ENCODE peak calls at places on chromosome 10, in eight cellular contexts. H, M, C, K, X, N, E and L are unnamed samples.

GRCh38 chr10:112429654-112430230 is 17.0 kb downstream of the ZDHHC6 start:
- DNase-seq in H (no peak), M (no peak), C (no peak), K (no peak), X (no peak), N (no peak), E (no peak), L (no peak)

GRCh38 chr10:103888113-103888841 is 29.7 kb downstream of the STN1 start:
- DNase-seq in H (peak), M (peak), C (peak), K (peak), X (peak), N (peak), E (no peak), L (no peak)

GRCh38 chr10:124244256-124244877 is 151.0 kb upstream of the CHST15 start:
- DNase-seq in H (peak), M (no peak), C (no peak), K (no peak), X (no peak), N (no peak), E (no peak), L (no peak)

GRCh38 chr10:31526681-31527080 is 207.7 kb downstream of the ZEB1 start:
- DNase-seq in H (no peak), M (peak), C (no peak), K (no peak), X (no peak), N (no peak), E (no peak), L (no peak)

GRCh38 chr10:132389631-132390454 is 7.2 kb upstream of the PWWP2B start:
- DNase-seq in H (peak), M (peak), C (no peak), K (peak), X (no peak), N (peak), E (no peak), L (no peak)

GRCh38 chr10:46228076-46229071 is 58.4 kb upstream of the ANTXRL start:
- DNase-seq in H (peak), M (peak), C (peak), K (peak), X (peak), N (peak), E (peak), L (peak)

GRCh38 chr10:62866451-62866850 is 50.3 kb upstream of the EGR2 start:
- DNase-seq in H (no peak), M (no peak), C (no peak), K (no peak), X (no peak), N (no peak), E (no peak), L (no peak)

GRCh38 chr10:86261933-86262665 is 104.5 kb downstream of the GRID1 start:
- DNase-seq in H (peak), M (no peak), C (no peak), K (no peak), X (no peak), N (peak), E (peak), L (peak)

GRCh38 chr10:99754670-99755069 is 22.6 kb downstream of the CUTC start:
- DNase-seq in H (no peak), M (no peak), C (no peak), K (no peak), X (no peak), N (no peak), E (no peak), L (no peak)

GRCh38 chr10:132880148-132880981 is 62.0 kb downstream of the CFAP46 start:
- DNase-seq in H (peak), M (no peak), C (no peak), K (no peak), X (no peak), N (no peak), E (no peak), L (no peak)

GRCh38 chr10:84329094-84329611 is 764 bp downstream of the CCSER2 start:
- DNase-seq in H (no peak), M (no peak), C (peak), K (peak), X (no peak), N (peak), E (no peak), L (no peak)

GRCh38 chr10:7260412-7260900 is 150.4 kb downstream of the SFMBT2 start:
- DNase-seq in H (peak), M (peak), C (peak), K (peak), X (peak), N (peak), E (no peak), L (no peak)

GRCh38 chr10:49091450-49092210 is 23.7 kb downstream of the VSTM4 start:
- DNase-seq in H (no peak), M (no peak), C (no peak), K (no peak), X (no peak), N (no peak), E (peak), L (no peak)

GRCh38 chr10:93397020-93397419 is 85.1 kb downstream of the MYOF start:
- DNase-seq in H (no peak), M (no peak), C (no peak), K (peak), X (no peak), N (no peak), E (no peak), L (no peak)

GRCh38 chr10:124238367-124238766 is 145.0 kb upstream of the CHST15 start:
- DNase-seq in H (no peak), M (no peak), C (no peak), K (no peak), X (no peak), N (no peak), E (no peak), L (no peak)

GRCh38 chr10:86545097-86545496 is 23.5 kb upstream of the WAPL start:
- DNase-seq in H (no peak), M (no peak), C (peak), K (no peak), X (no peak), N (no peak), E (no peak), L (no peak)

GRCh38 chr10:131921191-131921590 is 20.4 kb downstream of the PPP2R2D start:
- DNase-seq in H (peak), M (no peak), C (no peak), K (no peak), X (no peak), N (no peak), E (no peak), L (peak)

GRCh38 chr10:623039-623438 is 66.4 kb downstream of the DIP2C start:
- DNase-seq in H (no peak), M (no peak), C (no peak), K (no peak), X (no peak), N (no peak), E (no peak), L (no peak)

GRCh38 chr10:623477-624311 is 65.8 kb downstream of the DIP2C start:
- DNase-seq in H (no peak), M (no peak), C (no peak), K (no peak), X (no peak), N (no peak), E (no peak), L (no peak)

GRCh38 chr10:620971-621370 is 68.5 kb downstream of the DIP2C start:
- DNase-seq in H (no peak), M (no peak), C (no peak), K (no peak), X (no peak), N (no peak), E (no peak), L (no peak)

GRCh38 chr10:621500-621899 is 68.0 kb downstream of the DIP2C start:
- DNase-seq in H (no peak), M (no peak), C (no peak), K (no peak), X (no peak), N (no peak), E (no peak), L (no peak)

DNA sequence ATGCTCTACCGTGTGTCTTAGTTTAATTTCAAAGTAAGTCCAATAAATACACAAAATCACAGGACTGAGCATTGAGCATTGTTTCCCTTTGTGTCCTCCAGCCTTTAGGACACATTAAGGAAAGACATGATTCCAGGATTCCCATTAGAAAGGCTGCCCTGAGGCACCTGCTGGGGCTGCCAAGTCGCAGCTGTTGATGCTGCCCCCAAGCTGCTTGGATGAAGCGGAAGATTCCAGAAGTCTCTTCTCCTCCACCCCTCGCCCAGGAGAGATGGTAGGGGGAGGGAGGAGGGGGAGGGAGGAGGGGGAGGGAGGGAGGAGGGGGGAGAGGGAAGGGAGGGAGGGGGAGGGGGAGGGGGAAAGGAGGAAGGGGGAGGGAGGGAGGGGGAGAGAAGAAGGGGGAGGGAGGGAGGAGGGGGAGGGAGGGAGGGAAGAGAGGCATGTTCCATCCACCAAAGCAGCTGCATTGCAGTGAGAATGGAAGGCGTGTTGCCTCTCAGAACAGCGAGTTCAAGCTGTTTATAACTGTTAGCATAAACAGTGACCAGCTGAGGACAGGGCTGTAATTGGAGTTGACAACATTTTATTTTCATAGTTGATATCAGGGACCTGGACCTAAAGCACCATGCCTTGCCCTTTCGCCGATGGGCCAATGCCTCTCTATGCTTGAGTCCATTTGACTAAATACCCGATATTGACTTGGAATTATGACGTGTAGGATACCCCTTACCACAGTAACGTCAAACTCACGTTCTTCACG is 67.3 kb downstream of the DIP2C start:
- DNase-seq in H (no peak), M (no peak), C (no peak), K (peak), X (no peak), N (no peak), E (no peak), L (no peak)
- H3K27ac ChIP-seq in H (peak), M (peak), C (no peak), K (no peak), X (no peak), N (no peak), E (no peak), L (peak)

GRCh38 chr10:9926003-9926402 is 1091.7 kb upstream of the CELF2 start:
- DNase-seq in H (no peak), M (no peak), C (no peak), K (no peak), X (no peak), N (no peak), E (no peak), L (no peak)

DNA sequence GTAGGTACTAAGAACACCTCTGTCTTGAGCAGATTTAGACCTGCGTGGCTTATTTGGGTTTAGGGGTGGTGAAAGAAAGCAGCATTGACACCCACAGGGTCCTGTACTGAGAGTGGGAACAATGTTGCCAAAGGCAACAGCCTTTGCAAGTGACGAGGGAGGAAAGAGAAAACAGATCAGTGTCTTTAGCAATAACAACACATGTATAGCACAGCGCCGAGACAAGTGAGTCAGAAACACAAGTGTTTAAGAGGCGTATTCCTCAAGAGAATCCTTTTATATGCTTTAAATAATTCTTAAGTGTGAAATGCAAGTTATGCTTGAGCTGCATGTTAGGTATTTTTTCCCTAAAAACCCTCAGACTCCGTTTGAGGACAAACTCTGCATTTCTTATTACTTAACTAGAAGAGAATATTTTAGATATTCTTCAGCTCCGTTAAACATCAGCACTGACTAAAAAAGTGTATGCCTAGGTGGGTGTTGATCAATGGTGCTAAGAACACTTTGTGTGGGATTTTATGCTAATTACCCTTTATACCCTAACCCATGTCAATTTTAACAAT is 1095.5 kb upstream of the CELF2 start:
- DNase-seq in H (no peak), M (no peak), C (no peak), K (no peak), X (no peak), N (no peak), E (no peak), L (no peak)
- H3K27ac ChIP-seq in H (no peak), M (no peak), C (no peak), K (no peak), X (no peak), N (no peak), E (no peak), L (no peak)

GRCh38 chr10:126283307-126283706 is 105.0 kb downstream of the ADAM12 start:
- DNase-seq in H (no peak), M (no peak), C (no peak), K (no peak), X (no peak), N (no peak), E (no peak), L (no peak)
- H3K27ac ChIP-seq in H (no peak), M (no peak), C (no peak), K (no peak), X (no peak), N (no peak), E (no peak), L (no peak)

GRCh38 chr10:119656760-119657159 is 5.6 kb downstream of the BAG3 start:
- DNase-seq in H (no peak), M (no peak), C (no peak), K (no peak), X (no peak), N (no peak), E (no peak), L (no peak)
- H3K27ac ChIP-seq in H (peak), M (peak), C (peak), K (peak), X (no peak), N (no peak), E (no peak), L (peak)

DNA sequence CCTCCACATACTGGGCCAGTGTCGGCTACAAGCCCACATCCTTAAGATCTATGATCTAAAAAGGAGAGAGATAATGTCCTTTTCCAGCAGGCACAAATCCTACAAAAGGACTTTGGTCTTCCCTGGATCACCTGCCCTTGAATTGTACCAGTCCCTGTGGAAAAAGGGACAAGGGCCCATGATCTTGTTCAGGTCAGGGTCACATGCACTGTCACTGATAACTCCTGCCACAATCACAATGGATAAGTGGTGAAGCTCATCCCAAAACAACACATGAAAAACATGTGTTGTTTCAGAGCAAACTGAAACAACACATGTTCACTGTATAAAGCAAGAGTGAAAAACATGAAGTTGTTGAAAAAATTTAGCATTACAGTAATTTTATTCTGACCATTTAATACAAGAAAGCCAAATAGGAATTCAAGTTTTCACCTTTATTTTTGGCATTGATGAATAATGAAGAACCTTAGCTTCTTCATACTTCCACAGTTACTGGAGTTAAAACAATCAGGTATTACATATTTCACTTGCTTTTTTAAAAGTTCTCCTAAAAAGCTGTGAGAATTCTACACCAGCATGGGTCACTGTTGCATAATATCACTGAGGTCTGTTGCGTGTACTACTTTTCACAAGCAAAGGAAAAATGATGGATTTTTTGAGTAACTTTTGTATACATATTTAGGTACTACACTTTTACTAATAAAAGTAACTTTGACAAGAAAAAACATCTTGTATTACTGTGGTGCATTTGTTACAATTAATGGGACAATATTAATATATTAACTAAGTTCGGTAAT is 15.4 kb downstream of the FAM24B start:
- DNase-seq in H (no peak), M (no peak), C (no peak), K (no peak), X (no peak), N (no peak), E (no peak), L (no peak)
- H3K27ac ChIP-seq in H (no peak), M (no peak), C (peak), K (peak), X (no peak), N (no peak), E (no peak), L (no peak)

GRCh38 chr10:33303988-33304387 is 30.5 kb downstream of the NRP1 start:
- DNase-seq in H (no peak), M (no peak), C (no peak), K (no peak), X (no peak), N (no peak), E (no peak), L (no peak)
- H3K27ac ChIP-seq in H (no peak), M (peak), C (peak), K (no peak), X (no peak), N (no peak), E (no peak), L (no peak)

GRCh38 chr10:109696462-109696861 is 226.8 kb downstream of the XPNPEP1 start:
- DNase-seq in H (no peak), M (no peak), C (no peak), K (no peak), X (no peak), N (no peak), E (no peak), L (no peak)
- H3K27ac ChIP-seq in H (no peak), M (no peak), C (no peak), K (no peak), X (no peak), N (no peak), E (no peak), L (no peak)

DNA sequence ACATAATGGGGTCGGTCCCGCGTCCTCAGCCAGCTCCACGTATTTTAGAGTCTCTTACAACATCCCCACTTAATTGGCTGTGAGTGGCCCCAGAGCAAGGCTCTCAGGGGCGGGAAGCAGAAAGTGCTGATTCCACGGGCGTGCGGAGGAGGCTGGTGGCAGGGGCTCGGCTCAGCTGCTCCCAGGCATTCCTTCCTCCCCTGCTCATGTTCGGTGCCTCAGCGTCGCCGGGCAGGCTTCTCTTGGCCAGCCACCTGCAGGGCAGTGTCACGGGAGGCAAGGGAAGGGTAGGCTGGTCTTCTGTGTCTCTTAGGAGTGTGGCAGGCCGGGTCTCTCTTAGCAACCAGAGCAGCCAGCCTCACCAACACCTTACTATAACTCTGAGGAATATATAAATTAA is 33.8 kb downstream of the IL15RA start:
- DNase-seq in H (peak), M (peak), C (no peak), K (peak), X (peak), N (peak), E (no peak), L (peak)
- H3K27ac ChIP-seq in H (peak), M (peak), C (peak), K (peak), X (peak), N (peak), E (no peak), L (peak)